ENCODE peak calls at places on chromosomes 6 and 20, in ten cellular contexts. One of them, this sample, is unnamed.

GRCh38 chr20:8490076-8490830 is 358.2 kb downstream of the PLCB1 start:
- DNase-seq in GM13976: no peak
- DNase-seq in foreskin fibroblast: no peak
- DNase-seq in IMR-90: peak
- DNase-seq in GM12865: no peak
- DNase-seq in Calu3: no peak
- DNase-seq in mucosa of descending colon: no peak
- DNase-seq in endothelial cell of umbilical vein: no peak
- DNase-seq in pancreas: no peak
- DNase-seq in A549: no peak
- DNase-seq in this sample: no peak

GRCh38 chr6:161476711-161477110 is 202.8 kb upstream of the AGPAT4 start:
- DNase-seq in Calu3: no peak
- DNase-seq in pancreas: no peak
- DNase-seq in GM12865: no peak
- DNase-seq in foreskin fibroblast: peak
- DNase-seq in GM13976: no peak
- DNase-seq in A549: no peak
- DNase-seq in IMR-90: no peak
- DNase-seq in endothelial cell of umbilical vein: peak
- DNase-seq in mucosa of descending colon: no peak
- DNase-seq in this sample: no peak

GRCh38 chr6:138372711-138373463 is 4.8 kb upstream of the SMIM28 start:
- DNase-seq in Calu3: no peak
- DNase-seq in GM12865: no peak
- DNase-seq in pancreas: no peak
- DNase-seq in GM13976: no peak
- DNase-seq in foreskin fibroblast: no peak
- DNase-seq in endothelial cell of umbilical vein: peak
- DNase-seq in mucosa of descending colon: no peak
- DNase-seq in A549: peak
- DNase-seq in IMR-90: no peak
- DNase-seq in this sample: no peak

GRCh38 chr20:59005523-59006166 is 1.4 kb downstream of the CTSZ start:
- DNase-seq in foreskin fibroblast: no peak
- DNase-seq in Calu3: no peak
- DNase-seq in A549: no peak
- DNase-seq in GM13976: no peak
- DNase-seq in mucosa of descending colon: no peak
- DNase-seq in pancreas: no peak
- DNase-seq in IMR-90: no peak
- DNase-seq in GM12865: no peak
- DNase-seq in endothelial cell of umbilical vein: no peak
- DNase-seq in this sample: no peak

GRCh38 chr6:2730353-2730752 is 20.4 kb downstream of the MYLK4 start:
- DNase-seq in GM13976: no peak
- DNase-seq in pancreas: no peak
- DNase-seq in mucosa of descending colon: no peak
- DNase-seq in foreskin fibroblast: no peak
- DNase-seq in Calu3: no peak
- DNase-seq in A549: no peak
- DNase-seq in IMR-90: no peak
- DNase-seq in endothelial cell of umbilical vein: no peak
- DNase-seq in GM12865: no peak
- DNase-seq in this sample: no peak

GRCh38 chr6:106223300-106223930 is 102.1 kb downstream of the ATG5 start:
- DNase-seq in GM12865: peak
- DNase-seq in foreskin fibroblast: peak
- DNase-seq in IMR-90: peak
- DNase-seq in Calu3: peak
- DNase-seq in GM13976: peak
- DNase-seq in A549: peak
- DNase-seq in mucosa of descending colon: peak
- DNase-seq in pancreas: peak
- DNase-seq in endothelial cell of umbilical vein: peak
- DNase-seq in this sample: peak

GRCh38 chr6:142871910-142872331 is 73.1 kb downstream of the HIVEP2 start:
- DNase-seq in mucosa of descending colon: no peak
- DNase-seq in Calu3: peak
- DNase-seq in GM12865: peak
- DNase-seq in endothelial cell of umbilical vein: peak
- DNase-seq in A549: no peak
- DNase-seq in GM13976: peak
- DNase-seq in IMR-90: peak
- DNase-seq in pancreas: peak
- DNase-seq in foreskin fibroblast: peak
- DNase-seq in this sample: peak

GRCh38 chr6:119720160-119720559 is 370.6 kb upstream of the MAN1A1 start:
- DNase-seq in A549: no peak
- DNase-seq in GM13976: no peak
- DNase-seq in mucosa of descending colon: no peak
- DNase-seq in Calu3: no peak
- DNase-seq in IMR-90: peak
- DNase-seq in endothelial cell of umbilical vein: no peak
- DNase-seq in foreskin fibroblast: no peak
- DNase-seq in GM12865: no peak
- DNase-seq in pancreas: no peak
- DNase-seq in this sample: no peak

GRCh38 chr20:63142933-63143332 is 73.0 kb downstream of the YTHDF1 start:
- DNase-seq in IMR-90: no peak
- DNase-seq in GM12865: no peak
- DNase-seq in Calu3: no peak
- DNase-seq in GM13976: no peak
- DNase-seq in mucosa of descending colon: no peak
- DNase-seq in endothelial cell of umbilical vein: no peak
- DNase-seq in foreskin fibroblast: no peak
- DNase-seq in pancreas: no peak
- DNase-seq in A549: no peak
- DNase-seq in this sample: no peak

GRCh38 chr6:165663736-165664552 is 903 bp upstream of the PDE10A start:
- DNase-seq in pancreas: no peak
- DNase-seq in Calu3: peak
- DNase-seq in endothelial cell of umbilical vein: no peak
- DNase-seq in IMR-90: no peak
- DNase-seq in GM13976: no peak
- DNase-seq in A549: no peak
- DNase-seq in GM12865: no peak
- DNase-seq in mucosa of descending colon: no peak
- DNase-seq in foreskin fibroblast: no peak
- DNase-seq in this sample: peak

GRCh38 chr6:51568771-51569170 is 518.6 kb downstream of the PKHD1 start:
- DNase-seq in Calu3: peak
- DNase-seq in pancreas: no peak
- DNase-seq in A549: no peak
- DNase-seq in foreskin fibroblast: no peak
- DNase-seq in GM12865: no peak
- DNase-seq in GM13976: no peak
- DNase-seq in IMR-90: no peak
- DNase-seq in mucosa of descending colon: no peak
- DNase-seq in endothelial cell of umbilical vein: no peak
- DNase-seq in this sample: no peak

GRCh38 chr6:116577486-116577885 is 6.2 kb downstream of the RWDD1 start:
- DNase-seq in mucosa of descending colon: no peak
- DNase-seq in foreskin fibroblast: no peak
- DNase-seq in GM12865: no peak
- DNase-seq in A549: no peak
- DNase-seq in endothelial cell of umbilical vein: no peak
- DNase-seq in IMR-90: no peak
- DNase-seq in Calu3: no peak
- DNase-seq in GM13976: no peak
- DNase-seq in pancreas: no peak
- DNase-seq in this sample: no peak
- TF ChIP-seq CTCF in mucosa of descending colon: no peak
- TF ChIP-seq CTCF in foreskin fibroblast: no peak
- TF ChIP-seq CTCF in GM12865: no peak
- TF ChIP-seq CTCF in A549: no peak
- TF ChIP-seq CTCF in endothelial cell of umbilical vein: no peak
- TF ChIP-seq CTCF in IMR-90: no peak
- TF ChIP-seq CTCF in Calu3: no peak
- TF ChIP-seq CTCF in GM13976: no peak
- TF ChIP-seq CTCF in pancreas: no peak
- TF ChIP-seq CTCF in this sample: no peak

GRCh38 chr20:54093423-54094267 is 23.3 kb upstream of the BCAS1 start:
- DNase-seq in endothelial cell of umbilical vein: no peak
- DNase-seq in IMR-90: no peak
- DNase-seq in foreskin fibroblast: no peak
- DNase-seq in mucosa of descending colon: no peak
- DNase-seq in pancreas: no peak
- DNase-seq in A549: no peak
- DNase-seq in Calu3: no peak
- DNase-seq in GM12865: no peak
- DNase-seq in GM13976: no peak
- DNase-seq in this sample: no peak

GRCh38 chr20:54092021-54092420 is 21.6 kb upstream of the BCAS1 start:
- DNase-seq in Calu3: no peak
- DNase-seq in GM12865: no peak
- DNase-seq in endothelial cell of umbilical vein: no peak
- DNase-seq in mucosa of descending colon: no peak
- DNase-seq in IMR-90: no peak
- DNase-seq in GM13976: no peak
- DNase-seq in foreskin fibroblast: no peak
- DNase-seq in pancreas: no peak
- DNase-seq in A549: no peak
- DNase-seq in this sample: no peak

GRCh38 chr20:54090230-54091119 is 20.1 kb upstream of the BCAS1 start:
- DNase-seq in endothelial cell of umbilical vein: no peak
- DNase-seq in IMR-90: no peak
- DNase-seq in foreskin fibroblast: no peak
- DNase-seq in A549: no peak
- DNase-seq in mucosa of descending colon: no peak
- DNase-seq in Calu3: no peak
- DNase-seq in GM13976: no peak
- DNase-seq in pancreas: no peak
- DNase-seq in GM12865: peak
- DNase-seq in this sample: no peak

GRCh38 chr20:54088430-54088829 is 18.0 kb upstream of the BCAS1 start:
- DNase-seq in foreskin fibroblast: no peak
- DNase-seq in pancreas: no peak
- DNase-seq in IMR-90: no peak
- DNase-seq in GM13976: no peak
- DNase-seq in Calu3: no peak
- DNase-seq in endothelial cell of umbilical vein: no peak
- DNase-seq in A549: no peak
- DNase-seq in GM12865: no peak
- DNase-seq in mucosa of descending colon: no peak
- DNase-seq in this sample: no peak

DNA sequence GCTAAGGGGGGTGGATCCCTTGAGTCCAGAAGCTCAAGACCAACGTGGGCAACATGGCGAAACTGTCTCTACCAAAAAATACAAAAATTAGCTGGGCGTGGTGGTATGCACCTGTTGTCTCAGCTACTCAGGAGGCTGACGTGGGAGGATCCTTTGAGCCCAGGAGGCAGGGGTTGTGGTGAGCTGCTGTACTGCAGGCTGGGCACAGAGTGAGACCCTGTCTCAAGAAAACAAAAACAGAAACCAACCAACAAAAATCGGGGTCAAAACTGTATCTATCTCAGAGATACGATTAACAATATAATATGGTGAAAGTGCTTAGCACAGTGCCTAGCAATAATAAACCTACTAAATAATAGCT is 20.7 kb upstream of the BCAS1 start:
- DNase-seq in Calu3: no peak
- DNase-seq in foreskin fibroblast: no peak
- DNase-seq in GM13976: no peak
- DNase-seq in IMR-90: no peak
- DNase-seq in mucosa of descending colon: no peak
- DNase-seq in GM12865: no peak
- DNase-seq in endothelial cell of umbilical vein: no peak
- DNase-seq in pancreas: no peak
- DNase-seq in A549: no peak
- DNase-seq in this sample: no peak
- TF ChIP-seq CTCF in Calu3: no peak
- TF ChIP-seq CTCF in foreskin fibroblast: no peak
- TF ChIP-seq CTCF in GM13976: no peak
- TF ChIP-seq CTCF in IMR-90: no peak
- TF ChIP-seq CTCF in mucosa of descending colon: no peak
- TF ChIP-seq CTCF in GM12865: no peak
- TF ChIP-seq CTCF in endothelial cell of umbilical vein: no peak
- TF ChIP-seq CTCF in pancreas: no peak
- TF ChIP-seq CTCF in A549: no peak
- TF ChIP-seq CTCF in this sample: no peak

DNA sequence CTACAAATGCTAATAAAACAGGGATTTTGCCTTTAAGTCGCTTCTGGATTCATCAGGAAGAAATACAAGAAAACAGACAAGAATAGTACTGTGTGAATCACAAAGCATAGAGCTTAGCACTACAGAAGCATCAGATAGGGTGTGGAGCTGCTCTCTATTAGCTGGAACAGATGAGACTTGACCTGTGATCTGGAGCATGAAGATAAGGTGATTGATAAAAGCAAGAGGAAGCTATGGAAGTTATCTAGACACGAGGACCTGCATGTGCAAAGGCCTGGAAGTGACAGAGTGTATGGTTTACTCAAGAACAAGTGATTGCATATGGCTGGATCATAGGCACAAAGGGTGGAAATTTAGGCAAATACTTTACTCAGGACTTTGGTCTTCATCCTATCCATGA is 113.0 kb upstream of the MLIP start:
- DNase-seq in A549: no peak
- DNase-seq in IMR-90: no peak
- DNase-seq in pancreas: no peak
- DNase-seq in GM13976: no peak
- DNase-seq in mucosa of descending colon: no peak
- DNase-seq in endothelial cell of umbilical vein: peak
- DNase-seq in GM12865: no peak
- DNase-seq in foreskin fibroblast: no peak
- DNase-seq in Calu3: no peak
- DNase-seq in this sample: no peak
- TF ChIP-seq CTCF in A549: no peak
- TF ChIP-seq CTCF in IMR-90: no peak
- TF ChIP-seq CTCF in pancreas: no peak
- TF ChIP-seq CTCF in GM13976: no peak
- TF ChIP-seq CTCF in mucosa of descending colon: no peak
- TF ChIP-seq CTCF in endothelial cell of umbilical vein: no peak
- TF ChIP-seq CTCF in GM12865: no peak
- TF ChIP-seq CTCF in foreskin fibroblast: no peak
- TF ChIP-seq CTCF in Calu3: no peak
- TF ChIP-seq CTCF in this sample: no peak

DNA sequence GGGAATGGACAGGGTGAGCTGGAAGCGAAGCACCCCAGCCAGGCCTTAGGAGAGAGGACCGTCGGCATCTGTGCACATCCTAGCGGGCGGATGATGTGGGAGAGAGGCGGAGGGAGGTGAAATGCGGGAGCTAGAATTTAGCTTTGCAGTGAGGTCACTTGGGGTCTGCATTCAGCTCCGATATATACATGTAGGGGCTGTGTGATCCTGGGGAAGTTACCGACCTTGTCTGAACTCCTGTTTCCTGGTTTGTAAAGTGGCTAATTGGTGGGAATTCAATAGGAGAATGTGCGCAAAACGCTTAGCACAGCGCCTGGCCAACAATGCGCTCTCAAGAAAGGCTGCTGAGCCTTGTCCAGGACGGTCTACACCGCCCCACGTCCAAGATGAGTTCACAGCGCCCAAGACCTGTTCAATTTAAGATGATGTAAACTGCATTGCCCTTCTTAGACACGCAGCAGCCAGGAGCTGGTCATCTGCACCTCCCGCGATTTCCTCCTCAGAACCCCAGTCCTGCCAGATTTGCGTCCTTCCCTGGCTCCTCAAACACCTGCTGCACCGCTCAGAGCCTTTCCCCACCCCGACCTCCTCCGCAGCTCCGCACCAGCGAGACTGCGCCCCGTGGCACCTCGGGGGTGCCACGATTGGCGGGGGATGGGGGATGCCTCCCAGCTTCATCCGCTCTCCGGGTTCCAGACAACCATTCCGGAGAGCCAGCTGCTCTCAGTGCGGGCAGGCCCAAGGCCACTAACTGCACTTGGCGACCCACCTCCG is 6.8 kb upstream of the TFAP2A start:
- DNase-seq in mucosa of descending colon: peak
- DNase-seq in Calu3: no peak
- DNase-seq in IMR-90: no peak
- DNase-seq in pancreas: no peak
- DNase-seq in GM13976: peak
- DNase-seq in endothelial cell of umbilical vein: no peak
- DNase-seq in GM12865: no peak
- DNase-seq in A549: no peak
- DNase-seq in foreskin fibroblast: no peak
- DNase-seq in this sample: no peak
- TF ChIP-seq CTCF in mucosa of descending colon: no peak
- TF ChIP-seq CTCF in Calu3: no peak
- TF ChIP-seq CTCF in IMR-90: no peak
- TF ChIP-seq CTCF in pancreas: no peak
- TF ChIP-seq CTCF in GM13976: no peak
- TF ChIP-seq CTCF in endothelial cell of umbilical vein: no peak
- TF ChIP-seq CTCF in GM12865: no peak
- TF ChIP-seq CTCF in A549: no peak
- TF ChIP-seq CTCF in foreskin fibroblast: no peak
- TF ChIP-seq CTCF in this sample: no peak